ENCODE peak calls at places on chromosomes 3 and 15, in six cellular contexts. X is Karpas-422, C is right atrium auricular region, I is right lobe of liver, B is cardiac fibroblast, O is cardiac muscle cell. R is an unnamed sample.

GRCh38 chr3:120170223-120170622 is 76.0 kb upstream of the GSK3B start:
- DNase-seq in X (no peak), C (no peak), I (no peak), B (peak; percentile 89), O (no peak), R (no peak)

GRCh38 chr3:175598740-175599139 is 739.6 kb downstream of the NAALADL2 start:
- DNase-seq in X (no peak), C (no peak), I (no peak), B (no peak), O (no peak), R (no peak)

GRCh38 chr15:29143909-29144308 is 125.7 kb downstream of the NSMCE3 start:
- DNase-seq in X (no peak), C (no peak), I (no peak), B (peak; percentile 84), O (no peak), R (no peak)

GRCh38 chr3:86951343-86951742 is 39.6 kb downstream of the VGLL3 start:
- DNase-seq in X (no peak), C (no peak), I (no peak), B (peak; percentile 85), O (no peak), R (no peak)

GRCh38 chr15:21269121-21269520 is 171.2 kb downstream of the POTEB3 start:
- DNase-seq in X (no peak), C (no peak), I (no peak), B (no peak), O (no peak), R (peak; percentile 61)

GRCh38 chr3:133294253-133294652 is 105.6 kb upstream of the BFSP2 start:
- DNase-seq in X (no peak), C (no peak), I (no peak), B (peak; percentile 53), O (no peak), R (no peak)

GRCh38 chr3:150871192-150871591 is 34.0 kb downstream of the MINDY4B start:
- DNase-seq in X (no peak), C (no peak), I (no peak), B (peak; percentile 70), O (no peak), R (no peak)

GRCh38 chr3:71310595-71311319 is 272.8 kb downstream of the FOXP1 start:
- DNase-seq in X (no peak), C (no peak), I (no peak), B (peak; percentile 57), O (no peak), R (no peak)

GRCh38 chr15:55799287-55800212 is 56.6 kb upstream of the PRTG start:
- DNase-seq in X (peak; percentile 78), C (no peak), I (no peak), B (peak; percentile 73), O (peak; percentile 86), R (peak; percentile 70)

GRCh38 chr3:31196261-31196660 is 301.8 kb upstream of the GADL1 start:
- DNase-seq in X (no peak), C (no peak), I (no peak), B (no peak), O (no peak), R (no peak)

GRCh38 chr15:25415707-25416106 is 23.1 kb downstream of the UBE3A start:
- DNase-seq in X (no peak), C (no peak), I (no peak), B (no peak), O (no peak), R (no peak)

GRCh38 chr15:73803806-73804205 is 50.7 kb upstream of the INSYN1 start:
- DNase-seq in X (no peak), C (no peak), I (no peak), B (no peak), O (no peak), R (no peak)

GRCh38 chr15:77295446-77295845 is 124.5 kb downstream of the PEAK1 start:
- DNase-seq in X (no peak), C (no peak), I (no peak), B (peak; percentile 73), O (no peak), R (no peak)

GRCh38 chr3:23071306-23071705 is 131.8 kb upstream of the UBE2E2 start:
- DNase-seq in X (no peak), C (no peak), I (no peak), B (no peak), O (no peak), R (no peak)

GRCh38 chr3:172562881-172563835 is 39.9 kb upstream of the TNFSF10 start:
- DNase-seq in X (no peak), C (no peak), I (no peak), B (peak; percentile 93), O (no peak), R (no peak)

GRCh38 chr15:66801266-66801665 is 99.2 kb downstream of the SMAD6 start:
- DNase-seq in X (no peak), C (no peak), I (no peak), B (no peak), O (no peak), R (no peak)
- H3K4me3 ChIP-seq in X (no peak overlapping the region), C (no peak overlapping the region), I (no peak overlapping the region), B (no peak overlapping the region), O (no peak overlapping the region), R (no peak overlapping the region)

DNA sequence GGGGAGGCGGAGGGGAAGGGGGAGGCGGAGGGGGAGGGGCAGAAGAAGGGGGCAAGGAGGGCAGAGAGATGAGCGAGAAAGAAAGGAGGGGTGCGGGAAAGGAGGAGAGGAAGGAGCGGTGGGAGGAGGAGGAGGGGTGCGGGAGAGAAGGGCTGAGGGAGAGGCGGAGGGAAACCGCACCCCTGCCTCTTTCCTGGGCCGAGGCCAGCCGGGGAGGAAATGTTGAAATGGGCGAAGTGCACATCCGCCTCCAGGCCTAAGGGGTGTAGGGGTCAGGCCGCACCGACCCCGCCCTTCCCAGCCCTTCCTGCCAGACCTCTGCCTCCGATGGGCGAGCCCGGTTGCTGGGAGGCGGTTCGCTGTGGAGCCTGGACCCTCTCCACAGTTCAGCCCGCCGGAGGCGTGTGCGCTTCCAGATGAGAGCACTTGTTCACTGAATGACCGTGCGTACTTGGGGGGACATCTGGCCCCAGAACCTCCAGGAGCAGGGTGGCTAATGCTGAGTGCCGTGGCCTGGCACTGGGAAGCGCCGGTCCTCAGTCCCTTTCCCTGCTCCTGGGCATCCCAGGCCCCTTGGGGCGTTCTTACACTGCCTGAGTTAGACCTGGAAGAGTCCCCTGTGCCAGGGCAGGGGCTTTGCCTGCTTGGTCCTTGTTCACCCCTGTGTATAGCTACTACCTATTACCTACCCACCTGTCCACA is 110.3 kb upstream of the KLF13 start:
- DNase-seq in X (peak; percentile 90), C (peak; percentile 94), I (peak; percentile 96), B (peak; percentile 61), O (peak; percentile 47), R (peak; percentile 98)
- H3K4me3 ChIP-seq in X (peak overlapping the region; percentile 67), C (peak overlapping the region; percentile 64), I (peak overlapping the region; percentile 70), B (peak overlapping the region; percentile 33), O (peak overlapping the region; percentile 38), R (peak overlapping the region; percentile 63)

DNA sequence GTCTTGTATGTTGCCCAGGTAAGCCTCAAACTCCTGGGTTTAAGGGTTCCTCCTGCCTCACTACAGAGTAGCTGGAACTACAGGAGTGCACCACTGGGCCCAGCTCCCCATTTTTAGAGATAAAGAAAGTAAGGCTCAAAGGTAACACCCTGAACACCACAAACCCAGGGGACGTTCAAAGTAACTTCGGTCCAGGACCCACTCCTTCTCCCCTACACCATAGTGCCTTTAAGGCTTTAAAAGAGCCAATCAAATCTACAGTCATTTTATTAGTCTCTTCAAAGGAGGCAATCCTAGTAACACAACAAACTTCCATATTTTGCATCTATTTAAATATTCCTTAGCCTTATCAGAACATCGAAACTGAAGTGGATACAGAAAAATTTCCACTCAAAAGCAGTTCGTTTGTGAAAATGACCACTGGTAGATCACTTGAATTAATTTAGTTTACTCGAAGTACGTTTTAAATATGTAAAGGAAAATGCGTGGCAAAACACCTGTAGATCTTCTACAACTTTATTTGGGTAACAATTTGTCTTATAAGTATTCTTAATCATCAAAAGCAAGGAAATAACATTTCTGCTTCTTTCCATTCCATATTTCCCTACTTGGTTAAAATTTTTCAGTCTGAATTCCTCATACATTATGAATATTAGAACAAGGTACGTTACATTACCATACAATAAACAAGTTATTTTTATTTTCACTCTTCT is 1.8 kb downstream of the STAG1 start:
- DNase-seq in X (peak; percentile 70), C (no peak), I (no peak), B (peak; percentile 39), O (peak; percentile 6), R (no peak)
- H3K4me3 ChIP-seq in X (peak overlapping the region; percentile 86), C (peak overlapping the region; percentile 80), I (peak overlapping the region; percentile 67), B (peak overlapping the region; percentile 70), O (peak overlapping the region; percentile 80), R (peak overlapping the region; percentile 68)

DNA sequence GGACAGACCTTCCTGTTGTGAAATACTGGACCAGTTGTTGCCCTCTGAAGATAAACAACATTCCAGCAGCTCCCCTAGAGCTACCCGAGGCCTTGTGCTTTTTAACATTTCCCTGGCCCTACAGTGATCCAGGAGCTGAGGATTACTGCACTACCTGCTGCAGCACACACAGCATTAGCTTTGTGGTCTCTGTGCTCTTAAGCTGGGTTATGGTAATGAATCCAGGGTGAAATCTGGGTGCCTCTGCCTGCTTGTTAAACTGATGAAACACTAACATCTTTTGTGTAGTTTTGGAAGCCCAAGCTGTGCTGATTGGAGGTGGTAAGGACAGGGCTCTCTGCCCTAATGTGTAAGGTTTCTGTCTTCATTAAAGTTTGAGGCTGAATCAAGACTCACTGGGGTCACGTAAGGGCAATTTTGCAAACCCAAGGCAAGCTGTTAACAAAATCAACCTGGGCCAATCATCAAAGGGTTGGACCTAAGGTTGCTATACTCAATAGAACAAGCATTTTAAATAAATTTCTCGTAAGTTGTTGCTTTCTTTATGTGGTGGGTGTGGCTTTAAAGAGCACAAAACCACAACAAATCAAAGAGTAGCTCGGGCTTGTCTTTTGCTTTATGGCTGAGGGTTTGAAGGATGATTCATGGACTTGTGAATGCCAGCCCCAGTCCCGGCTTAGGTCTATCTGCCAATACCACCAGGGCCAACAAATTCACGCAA is 183.9 kb downstream of the TPRG1 start:
- DNase-seq in X (no peak), C (no peak), I (no peak), B (peak; percentile 51), O (no peak), R (no peak)
- H3K4me3 ChIP-seq in X (no peak overlapping the region), C (no peak overlapping the region), I (no peak overlapping the region), B (no peak overlapping the region), O (no peak overlapping the region), R (no peak overlapping the region)

GRCh38 chr15:48177875-48178611 is at the start of gene MYEF2:
- DNase-seq in X (peak; percentile 91), C (peak; percentile 64), I (peak; percentile 59), B (peak; percentile 51), O (peak; percentile 88), R (peak; percentile 87)

GRCh38 chr15:48177383-48177874 is 666 bp downstream of the MYEF2 start:
- DNase-seq in X (peak; percentile 79), C (no peak), I (no peak), B (peak; percentile 59), O (peak; percentile 38), R (no peak)

GRCh38 chr15:48175126-48175525 is 3.0 kb downstream of the MYEF2 start:
- DNase-seq in X (no peak), C (no peak), I (no peak), B (no peak), O (no peak), R (no peak)

GRCh38 chr15:48176957-48177356 is 1.1 kb downstream of the MYEF2 start:
- DNase-seq in X (no peak), C (no peak), I (no peak), B (no peak), O (no peak), R (no peak)

DNA sequence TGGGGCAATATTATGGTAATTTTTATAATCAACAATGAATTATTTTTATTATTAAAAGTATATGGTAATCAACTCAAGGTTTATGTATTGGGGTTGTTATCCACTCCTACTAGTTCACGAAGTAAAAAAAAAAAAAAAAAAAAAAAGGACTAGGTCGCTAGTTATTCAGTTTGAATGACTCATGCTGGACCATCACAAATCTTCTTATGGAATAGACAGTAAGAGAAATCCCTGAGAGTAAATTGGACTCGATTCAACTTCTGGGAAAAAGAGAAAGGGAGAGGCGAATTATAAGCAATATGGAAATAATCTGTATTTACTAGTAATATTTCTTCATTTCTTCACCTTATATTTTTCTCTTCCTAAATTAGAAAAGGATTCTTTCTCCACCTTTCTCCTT is 2.0 kb downstream of the MYEF2 start:
- DNase-seq in X (peak; percentile 39), C (no peak), I (no peak), B (no peak), O (no peak), R (no peak)
- H3K4me3 ChIP-seq in X (peak overlapping the region; percentile 81), C (no peak overlapping the region), I (no peak overlapping the region), B (no peak overlapping the region), O (no peak overlapping the region), R (no peak overlapping the region)